ENCODE peak calls at places on chromosomes 13 and 19, in six cellular contexts. V is stimulated activated CD8-positive, alpha-beta memory T cell treated with anti-CD3 and anti-CD28 coated beads, Interleukin-12 subunit alpha, Interleukin-12 subunit beta, amount 100 ng/mL, for 4 hours; I is ELR; W is NCI-H446; G is breast epithelium; S is AG09309. X is an unnamed sample.

GRCh38 chr13:34864650-34865049 is 77.4 kb upstream of the NBEA start:
- DNase-seq in V (no peak), I (no peak), W (peak), G (no peak), S (no peak), X (no peak)

GRCh38 chr13:27665333-27665732 is 43.6 kb downstream of the POLR1D start:
- DNase-seq in V (no peak), I (peak), W (no peak), G (no peak), S (no peak), X (no peak)

GRCh38 chr19:33821871-33822270 is 25.2 kb downstream of the KCTD15 start:
- DNase-seq in V (no peak), I (peak), W (no peak), G (no peak), S (no peak), X (no peak)

GRCh38 chr19:17933414-17934129 is 757 bp downstream of the CCDC124 start:
- DNase-seq in V (no peak), I (peak), W (no peak), G (no peak), S (no peak), X (no peak)

GRCh38 chr19:18861235-18861634 is 29.5 kb downstream of the UPF1 start:
- DNase-seq in V (no peak), I (no peak), W (no peak), G (no peak), S (no peak), X (no peak)

GRCh38 chr19:40567750-40568494 is 8.8 kb upstream of the SHKBP1 start:
- DNase-seq in V (no peak), I (no peak), W (no peak), G (no peak), S (no peak), X (no peak)

GRCh38 chr13:65032825-65033224 is 2197.3 kb downstream of the PCDH9 start:
- DNase-seq in V (no peak), I (no peak), W (no peak), G (no peak), S (no peak), X (no peak)

GRCh38 chr19:50548191-50549058 is 19.8 kb downstream of the LRRC4B start:
- DNase-seq in V (no peak), I (no peak), W (no peak), G (no peak), S (no peak), X (no peak)

GRCh38 chr19:50741179-50741933 is 18.2 kb downstream of the CLEC11A start:
- DNase-seq in V (no peak), I (no peak), W (no peak), G (no peak), S (no peak), X (no peak)

GRCh38 chr13:100660761-100661160 is 13.8 kb downstream of the TMTC4 start:
- DNase-seq in V (no peak), I (no peak), W (no peak), G (no peak), S (no peak), X (no peak)

GRCh38 chr19:23799321-23799720 is 40.6 kb upstream of the ZNF681 start:
- DNase-seq in V (no peak), I (no peak), W (no peak), G (no peak), S (no peak), X (no peak)

GRCh38 chr13:43484432-43485225 is 302.1 kb downstream of the ENOX1 start:
- DNase-seq in V (no peak), I (no peak), W (no peak), G (no peak), S (no peak), X (no peak)

GRCh38 chr19:30133803-30134202 is 191.8 kb downstream of the URI1 start:
- DNase-seq in V (no peak), I (no peak), W (no peak), G (no peak), S (no peak), X (no peak)

GRCh38 chr13:95128045-95128643 is 173.1 kb downstream of the ABCC4 start:
- DNase-seq in V (no peak), I (no peak), W (no peak), G (no peak), S (no peak), X (no peak)

GRCh38 chr19:48965033-48965805 is at the start of gene FTL:
- DNase-seq in V (peak), I (peak), W (peak), G (peak), S (peak), X (peak)

GRCh38 chr19:42252365-42253244 is 2.3 kb downstream of the ERF start:
- DNase-seq in V (no peak), I (peak), W (no peak), G (no peak), S (no peak), X (no peak)

GRCh38 chr19:18419195-18419698 is at the start of gene SSBP4:
- DNase-seq in V (peak), I (peak), W (peak), G (no peak), S (no peak), X (peak)

GRCh38 chr13:110759710-110760109 is 46.2 kb downstream of the ING1 start:
- DNase-seq in V (no peak), I (peak), W (no peak), G (no peak), S (peak), X (no peak)

GRCh38 chr13:66780814-66781213 is 449.3 kb downstream of the PCDH9 start:
- DNase-seq in V (no peak), I (peak), W (no peak), G (no peak), S (peak), X (no peak)

GRCh38 chr13:97986841-97987240 is 33.4 kb downstream of the IPO5 start:
- DNase-seq in V (no peak), I (no peak), W (no peak), G (no peak), S (no peak), X (no peak)

GRCh38 chr19:33685541-33685940 is 63.8 kb downstream of the CHST8 start:
- DNase-seq in V (no peak), I (no peak), W (no peak), G (peak), S (no peak), X (peak)

GRCh38 chr13:73274147-73274546 is 215.3 kb downstream of the KLF5 start:
- DNase-seq in V (no peak), I (peak), W (no peak), G (no peak), S (peak), X (no peak)

GRCh38 chr19:10927691-10928562 is 512 bp downstream of the YIPF2 start:
- DNase-seq in V (no peak), I (no peak), W (no peak), G (no peak), S (no peak), X (no peak)

GRCh38 chr13:37344051-37344450 is 238.6 kb upstream of the CSNK1A1L start:
- DNase-seq in V (no peak), I (no peak), W (no peak), G (no peak), S (no peak), X (no peak)

GRCh38 chr19:17338440-17339078 is 1.2 kb downstream of the GTPBP3 start:
- DNase-seq in V (no peak), I (no peak), W (no peak), G (no peak), S (no peak), X (no peak)

GRCh38 chr19:40216013-40216776 is 2.0 kb downstream of the TTC9B start:
- DNase-seq in V (no peak), I (no peak), W (no peak), G (no peak), S (no peak), X (no peak)

GRCh38 chr13:98134901-98135300 is 8.0 kb upstream of the FARP1 start:
- DNase-seq in V (no peak), I (no peak), W (no peak), G (no peak), S (no peak), X (no peak)

GRCh38 chr19:40443930-40444180 is 280 bp downstream of the SERTAD3 start:
- DNase-seq in V (no peak), I (no peak), W (peak), G (no peak), S (no peak), X (no peak)

GRCh38 chr19:17590780-17591688 is 35.6 kb downstream of the COLGALT1 start:
- DNase-seq in V (no peak), I (no peak), W (no peak), G (no peak), S (no peak), X (no peak)

GRCh38 chr19:32874605-32875004 is 5.0 kb upstream of the SLC7A9 start:
- DNase-seq in V (no peak), I (no peak), W (no peak), G (no peak), S (no peak), X (no peak)

GRCh38 chr19:5128932-5129389 is 160.0 kb downstream of the KDM4B start:
- DNase-seq in V (no peak), I (no peak), W (no peak), G (no peak), S (no peak), X (peak)

GRCh38 chr13:93226623-93227279 is at the start of gene GPC6:
- DNase-seq in V (no peak), I (peak), W (peak), G (no peak), S (peak), X (peak)

X was measured in WERI-Rb-1.